ENCODE peak calls at places on chromosomes 5 and 9, in six cellular contexts. P is A549; S is adrenal gland; T is heart left ventricle; Y is CD8-positive, alpha-beta memory T cell; J is fibroblast of lung. G is an unnamed sample. For H3K4me1, the result is how much of the 10 kb centered on the place peaks cover.

GRCh38 chr5:82351754-82352145 is 73.6 kb upstream of the RPS23 start:
- DNase-seq in P (peak), S (no peak), T (no peak), Y (no peak), J (peak), G (no peak)

GRCh38 chr5:158382473-158382872 is 523.5 kb upstream of the CLINT1 start:
- DNase-seq in P (peak), S (peak), T (peak), Y (no peak), J (peak), G (no peak)

GRCh38 chr5:64026493-64026892 is 64.2 kb upstream of the HTR1A start:
- DNase-seq in P (no peak), S (no peak), T (no peak), Y (no peak), J (no peak), G (no peak)

GRCh38 chr5:120538644-120539043 is 74.5 kb downstream of the PRR16 start:
- DNase-seq in P (no peak), S (no peak), T (no peak), Y (no peak), J (peak), G (no peak)

GRCh38 chr5:61293051-61293450 is 39.0 kb upstream of the ZSWIM6 start:
- DNase-seq in P (no peak), S (no peak), T (no peak), Y (no peak), J (no peak), G (no peak)

GRCh38 chr9:128825923-128826702 is 3.5 kb downstream of the SPOUT1 start:
- DNase-seq in P (peak), S (no peak), T (no peak), Y (no peak), J (no peak), G (no peak)

GRCh38 chr9:91522496-91522895 is 98.9 kb upstream of the NFIL3 start:
- DNase-seq in P (no peak), S (no peak), T (no peak), Y (no peak), J (no peak), G (no peak)

GRCh38 chr9:112819635-112820496 is 69.3 kb downstream of the SNX30 start:
- DNase-seq in P (peak), S (peak), T (peak), Y (no peak), J (peak), G (peak)

GRCh38 chr9:74742792-74743389 is 144.8 kb downstream of the TRPM6 start:
- DNase-seq in P (peak), S (peak), T (no peak), Y (no peak), J (peak), G (peak)

GRCh38 chr5:145160679-145161078 is 674.5 kb downstream of the PRELID2 start:
- DNase-seq in P (no peak), S (no peak), T (no peak), Y (no peak), J (no peak), G (no peak)

GRCh38 chr5:56302027-56302426 is 68.9 kb upstream of the ANKRD55 start:
- DNase-seq in P (no peak), S (no peak), T (no peak), Y (no peak), J (peak), G (no peak)

GRCh38 chr5:125602184-125602583 is 821.0 kb upstream of the GRAMD2B start:
- DNase-seq in P (no peak), S (no peak), T (no peak), Y (no peak), J (no peak), G (no peak)

GRCh38 chr5:89662499-89662898 is 747.1 kb downstream of the CETN3 start:
- DNase-seq in P (no peak), S (no peak), T (no peak), Y (no peak), J (no peak), G (no peak)

GRCh38 chr5:171438753-171439152 is 19.3 kb downstream of the FGF18 start:
- DNase-seq in P (no peak), S (no peak), T (no peak), Y (no peak), J (no peak), G (no peak)

GRCh38 chr9:90969021-90969675 is 167.5 kb downstream of the SYK start:
- DNase-seq in P (no peak), S (no peak), T (no peak), Y (no peak), J (no peak), G (no peak)

GRCh38 chr9:121692606-121693505 is 41.4 kb downstream of the DAB2IP start:
- DNase-seq in P (peak), S (peak), T (no peak), Y (no peak), J (no peak), G (peak)

GRCh38 chr9:37283730-37284235 is 138.7 kb upstream of the GRHPR start:
- DNase-seq in P (peak), S (no peak), T (no peak), Y (no peak), J (peak), G (peak)

GRCh38 chr5:166507810-166508419 is 1783.5 kb upstream of the WWC1 start:
- DNase-seq in P (no peak), S (peak), T (no peak), Y (no peak), J (no peak), G (no peak)

GRCh38 chr5:72282878-72283277 is 37.2 kb downstream of the MRPS27 start:
- DNase-seq in P (no peak), S (peak), T (no peak), Y (no peak), J (peak), G (no peak)

GRCh38 chr5:137631453-137631852 is 104.4 kb downstream of the KLHL3 start:
- DNase-seq in P (no peak), S (peak), T (no peak), Y (no peak), J (no peak), G (no peak)

GRCh38 chr5:120405923-120406322 is 58.2 kb upstream of the PRR16 start:
- DNase-seq in P (no peak), S (no peak), T (no peak), Y (no peak), J (peak), G (no peak)

GRCh38 chr9:116626762-116627161 is 60.3 kb upstream of the TRIM32 start:
- DNase-seq in P (no peak), S (no peak), T (no peak), Y (no peak), J (no peak), G (no peak)

GRCh38 chr5:68265822-68266395 is 50.4 kb downstream of the PIK3R1 start:
- DNase-seq in P (no peak), S (no peak), T (no peak), Y (no peak), J (peak), G (no peak)

GRCh38 chr5:68265347-68265746 is 49.8 kb downstream of the PIK3R1 start:
- DNase-seq in P (no peak), S (no peak), T (no peak), Y (no peak), J (peak), G (no peak)

GRCh38 chr5:68268363-68269130 is 53.0 kb downstream of the PIK3R1 start:
- DNase-seq in P (no peak), S (no peak), T (no peak), Y (no peak), J (no peak), G (no peak)

GRCh38 chr5:68267044-68267443 is 51.5 kb downstream of the PIK3R1 start:
- DNase-seq in P (no peak), S (no peak), T (no peak), Y (no peak), J (no peak), G (no peak)

DNA sequence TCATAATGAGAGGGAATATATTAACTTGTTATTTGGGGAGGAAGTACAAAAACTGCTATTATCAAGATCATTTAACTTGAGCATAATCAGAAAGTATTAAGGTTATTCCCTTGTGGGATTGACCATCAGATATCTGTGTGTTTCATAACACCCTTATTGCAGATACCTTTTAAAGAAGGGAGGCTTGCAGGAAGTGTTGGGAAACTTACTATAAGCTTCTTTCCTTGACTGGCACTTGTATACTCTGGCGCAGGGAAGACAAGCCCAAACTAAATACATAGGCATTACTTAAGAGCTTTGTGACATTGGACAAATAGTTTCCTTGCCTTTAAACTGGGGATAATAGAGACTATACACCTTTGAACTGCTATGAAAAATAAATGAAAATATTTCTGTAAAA is 50.9 kb downstream of the PIK3R1 start:
- DNase-seq in P (no peak), S (no peak), T (no peak), Y (no peak), J (no peak), G (no peak)
- H3K4me1 ChIP-seq in P (under half), S (half or more), T (under half), Y (half or more), J (under half), G (under half)

GRCh38 chr5:144142030-144142825 is 28.2 kb downstream of the YIPF5 start:
- DNase-seq in P (peak), S (no peak), T (no peak), Y (no peak), J (peak), G (no peak)
- H3K4me1 ChIP-seq in P (under half), S (under half), T (under half), Y (under half), J (under half), G (under half)

DNA sequence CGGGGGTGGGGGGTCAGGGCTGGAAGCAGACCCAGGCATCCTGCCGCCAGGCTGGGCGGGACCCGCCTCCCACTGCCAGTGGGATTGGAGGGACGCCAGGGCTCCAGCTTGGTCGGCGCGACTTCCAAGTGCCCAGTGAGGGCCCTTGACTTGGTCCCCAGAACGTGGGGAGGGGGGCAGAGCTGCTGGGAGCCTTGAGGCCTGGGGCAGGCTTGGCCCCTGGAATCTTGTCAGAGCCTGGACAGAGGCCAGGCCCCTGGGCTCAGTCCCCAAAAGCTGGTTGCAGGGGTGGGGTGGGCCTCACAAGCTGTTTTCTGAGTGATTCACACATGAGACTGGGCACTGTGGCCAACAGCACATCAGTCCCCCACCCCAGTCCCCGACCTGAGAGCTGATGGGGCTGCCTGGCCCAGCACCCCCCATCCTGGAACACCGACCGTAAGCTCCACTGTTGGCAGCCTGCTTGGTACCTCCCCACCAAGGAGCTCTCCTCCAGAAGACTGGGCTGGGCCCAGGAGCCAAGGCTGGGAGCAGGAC is 528 bp downstream of the CLIC3 start:
- DNase-seq in P (no peak), S (no peak), T (peak), Y (no peak), J (peak), G (no peak)
- H3K4me1 ChIP-seq in P (half or more), S (under half), T (under half), Y (half or more), J (under half), G (under half)

DNA sequence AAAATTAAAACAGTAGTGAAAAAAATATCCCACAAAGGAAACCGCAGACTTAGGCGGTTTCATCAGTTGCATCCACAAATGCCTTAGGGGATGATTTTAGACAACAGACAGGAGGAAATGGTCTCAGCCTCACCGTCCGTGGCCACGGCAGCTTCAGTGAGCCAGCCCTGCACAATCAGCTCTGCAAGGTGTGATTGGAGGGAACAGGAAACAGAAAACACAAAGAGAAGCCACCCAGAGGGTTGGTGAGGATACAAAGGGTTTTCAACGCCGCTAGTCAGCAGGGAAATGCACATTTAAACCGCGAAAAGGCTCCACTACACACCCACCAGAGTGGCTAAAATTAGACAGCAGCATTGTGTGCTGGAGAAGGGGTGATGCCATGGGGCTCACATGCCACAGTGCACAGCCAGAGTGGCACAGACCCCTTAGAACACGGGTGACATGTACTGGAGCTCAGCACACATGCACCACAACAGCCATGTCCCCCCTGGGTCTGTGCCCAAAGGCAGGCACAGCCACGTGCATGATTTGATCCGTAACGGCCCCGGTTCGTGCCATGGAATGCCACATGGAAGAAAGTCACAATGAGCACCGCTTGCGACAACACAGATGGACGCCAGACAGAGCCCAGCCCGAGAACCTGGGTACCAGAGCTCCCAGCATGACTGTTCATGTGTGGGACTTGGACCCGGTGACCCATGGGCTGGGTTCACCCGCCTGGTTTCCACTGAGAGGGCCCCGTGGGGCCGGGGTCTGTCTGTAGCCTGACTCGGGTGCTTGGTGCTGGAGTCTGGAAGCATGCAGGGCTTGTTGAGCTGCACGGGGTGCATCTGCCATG is 18.3 kb upstream of the TERT start:
- DNase-seq in P (no peak), S (no peak), T (no peak), Y (peak), J (no peak), G (no peak)
- H3K4me1 ChIP-seq in P (under half), S (under half), T (under half), Y (half or more), J (under half), G (under half)

DNA sequence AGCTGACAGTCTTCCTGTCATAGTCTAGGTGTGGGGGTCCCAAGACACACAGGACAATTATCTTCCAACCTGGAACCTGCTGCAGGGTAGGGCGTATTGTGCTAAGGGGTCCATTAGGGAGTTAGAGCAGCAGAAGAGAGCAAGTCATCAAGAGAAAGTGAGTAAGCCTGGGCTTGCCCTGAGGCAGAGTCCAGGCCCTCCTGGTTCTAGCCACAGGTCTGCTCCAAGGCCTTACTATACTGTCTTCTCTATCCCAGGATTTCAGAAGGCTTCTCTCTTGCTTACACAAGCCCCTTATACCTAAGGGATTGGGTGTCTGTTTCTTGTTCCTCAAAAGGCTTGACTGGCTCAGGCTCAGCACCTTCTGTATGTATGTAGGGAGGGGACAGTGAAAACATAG is 7.7 kb downstream of the P4HA2 start:
- DNase-seq in P (no peak), S (no peak), T (no peak), Y (no peak), J (no peak), G (no peak)
- H3K4me1 ChIP-seq in P (under half), S (under half), T (under half), Y (under half), J (under half), G (under half)

DNA sequence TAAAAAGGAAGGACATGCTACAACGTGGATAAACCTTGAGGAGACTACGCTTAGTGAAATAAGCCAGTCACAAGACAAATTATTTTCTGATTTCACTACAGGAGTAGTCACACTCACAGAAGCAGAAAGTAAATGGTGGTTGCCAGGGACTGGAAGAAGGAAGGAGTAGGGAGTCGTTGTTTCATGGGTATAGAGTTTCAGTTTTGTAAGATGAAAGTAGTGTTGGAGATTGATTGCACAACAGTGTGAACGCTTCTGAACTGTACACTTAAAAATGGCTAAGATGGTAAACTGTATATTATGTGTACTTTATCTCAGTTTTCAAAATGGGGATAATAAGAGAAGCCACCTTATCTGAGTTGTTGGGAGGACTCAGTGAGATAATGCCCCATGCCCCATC is 4.1 kb downstream of the SLC22A4 start:
- DNase-seq in P (no peak), S (no peak), T (no peak), Y (no peak), J (peak), G (no peak)
- H3K4me1 ChIP-seq in P (under half), S (under half), T (under half), Y (under half), J (under half), G (under half)